ENCODE peak calls at places on chromosomes 6 and 20, in six cellular contexts. J, C, L, G, S and B are unnamed samples.

GRCh38 chr6:150579611-150580010 is 20.1 kb upstream of the PLEKHG1 start:
- DNase-seq in J (no peak), C (no peak), L (no peak), G (no peak), S (no peak), B (no peak)

GRCh38 chr6:125533710-125534397 is 215.6 kb upstream of the HEY2 start:
- DNase-seq in J (no peak), C (no peak), L (no peak), G (no peak), S (peak; percentile 24), B (no peak)

GRCh38 chr20:58393299-58393698 is 4.3 kb downstream of the VAPB start:
- DNase-seq in J (no peak), C (no peak), L (no peak), G (no peak), S (no peak), B (no peak)

GRCh38 chr6:132382630-132383175 is 18.6 kb downstream of the MOXD1 start:
- DNase-seq in J (no peak), C (no peak), L (no peak), G (no peak), S (no peak), B (no peak)

GRCh38 chr20:48682529-48683385 is 145.0 kb downstream of the PREX1 start:
- DNase-seq in J (no peak), C (peak; percentile 75), L (no peak), G (peak; percentile 93), S (peak; percentile 60), B (peak; percentile 73)

GRCh38 chr20:62496525-62497218 is 20.9 kb upstream of the GATA5 start:
- DNase-seq in J (no peak), C (peak; percentile 81), L (no peak), G (peak; percentile 90), S (no peak), B (no peak)

GRCh38 chr6:169208011-169208410 is 45.6 kb downstream of the THBS2 start:
- DNase-seq in J (no peak), C (no peak), L (no peak), G (no peak), S (no peak), B (no peak)

GRCh38 chr6:91697010-91697694 is 1110.3 kb upstream of the MAP3K7 start:
- DNase-seq in J (no peak), C (no peak), L (no peak), G (no peak), S (no peak), B (no peak)

GRCh38 chr6:158050107-158050735 is 68.6 kb downstream of the SYNJ2 start:
- DNase-seq in J (no peak), C (no peak), L (no peak), G (no peak), S (no peak), B (no peak)

GRCh38 chr6:138145402-138145801 is 16.3 kb upstream of the ARFGEF3 start:
- DNase-seq in J (no peak), C (no peak), L (peak; percentile 11), G (no peak), S (no peak), B (no peak)

GRCh38 chr6:137705166-137706064 is 161.6 kb upstream of the TNFAIP3 start:
- DNase-seq in J (peak; percentile 24), C (peak; percentile 77), L (no peak), G (no peak), S (peak; percentile 71), B (peak; percentile 20)

GRCh38 chr6:5175195-5175594 is 85.6 kb downstream of the LYRM4 start:
- DNase-seq in J (no peak), C (peak; percentile 34), L (no peak), G (no peak), S (no peak), B (no peak)

GRCh38 chr6:109027964-109028363 is 66.7 kb downstream of the SESN1 start:
- DNase-seq in J (no peak), C (no peak), L (no peak), G (no peak), S (no peak), B (no peak)

GRCh38 chr6:109024784-109025183 is 69.9 kb downstream of the SESN1 start:
- DNase-seq in J (no peak), C (peak; percentile 17), L (no peak), G (no peak), S (no peak), B (no peak)

GRCh38 chr6:109024368-109024767 is 70.3 kb downstream of the SESN1 start:
- DNase-seq in J (no peak), C (no peak), L (no peak), G (no peak), S (no peak), B (no peak)

GRCh38 chr6:109023348-109023925 is 71.2 kb downstream of the SESN1 start:
- DNase-seq in J (no peak), C (no peak), L (no peak), G (no peak), S (no peak), B (no peak)

GRCh38 chr6:109025639-109026038 is 69.0 kb downstream of the SESN1 start:
- DNase-seq in J (no peak), C (no peak), L (no peak), G (no peak), S (no peak), B (no peak)
- H3K27ac ChIP-seq in J (no peak overlapping the region), C (no peak overlapping the region), L (no peak overlapping the region), G (no peak overlapping the region), S (no peak overlapping the region), B (no peak overlapping the region)

GRCh38 chr6:8082954-8083858 is 19.0 kb upstream of the BLOC1S5 start:
- DNase-seq in J (peak; percentile 64), C (no peak), L (no peak), G (no peak), S (no peak), B (no peak)

GRCh38 chr6:8082572-8082953 is 18.4 kb upstream of the BLOC1S5 start:
- DNase-seq in J (no peak), C (no peak), L (no peak), G (no peak), S (no peak), B (no peak)

GRCh38 chr6:8086755-8087306 is 15.5 kb downstream of the EEF1E1 start:
- DNase-seq in J (no peak), C (no peak), L (no peak), G (no peak), S (no peak), B (no peak)

GRCh38 chr6:8084586-8084985 is 17.8 kb downstream of the EEF1E1 start:
- DNase-seq in J (no peak), C (no peak), L (no peak), G (no peak), S (peak; percentile 42), B (no peak)

DNA sequence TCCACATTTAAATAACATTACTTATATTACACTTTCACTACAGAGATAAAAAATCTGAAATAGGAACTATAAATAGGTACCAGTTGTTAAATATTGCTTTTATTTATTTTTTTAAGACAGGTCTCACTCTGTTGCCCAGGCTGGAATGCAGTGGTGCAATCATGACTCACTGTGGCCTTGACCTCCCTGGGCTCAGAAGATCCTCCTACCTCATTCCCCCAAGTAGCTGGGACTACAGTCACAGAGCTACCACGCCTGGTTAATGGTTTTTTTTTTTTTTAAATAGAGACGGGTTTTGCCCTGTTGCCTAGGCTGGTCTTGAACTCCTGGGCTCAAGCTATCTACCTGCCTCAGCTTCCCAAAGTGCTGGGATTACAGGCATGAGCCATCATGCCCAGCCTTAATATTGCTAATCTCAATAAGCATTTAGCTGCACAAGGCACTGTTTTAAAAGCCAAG is 17.3 kb downstream of the EEF1E1 start:
- DNase-seq in J (peak; percentile 88), C (no peak), L (no peak), G (no peak), S (peak; percentile 97), B (no peak)
- H3K9ac ChIP-seq in J (peak overlapping the region; percentile 39), C (peak overlapping the region; percentile 6), L (no peak overlapping the region), G (peak overlapping the region; percentile 42), S (peak overlapping the region; percentile 54), B (no peak overlapping the region)

DNA sequence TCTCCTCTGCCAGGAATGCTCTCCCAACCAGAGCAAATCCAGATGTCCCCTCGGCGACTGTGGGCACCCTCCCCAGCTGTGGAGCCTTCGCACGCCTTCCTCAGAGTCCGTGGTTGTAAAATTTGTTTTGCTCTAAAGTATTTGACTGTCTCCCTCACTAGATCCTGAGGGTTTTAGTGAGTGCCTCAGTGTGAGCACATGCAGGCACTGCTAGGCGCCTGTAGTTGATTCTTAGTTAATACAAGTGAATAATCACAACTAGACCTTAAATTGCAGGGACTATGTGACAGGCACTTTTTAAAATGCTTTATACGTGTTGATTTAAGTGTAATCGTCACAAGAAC is 680 bp upstream of the MTCH1 start:
- DNase-seq in J (no peak), C (no peak), L (no peak), G (no peak), S (no peak), B (no peak)
- TF ChIP-seq POLR2AphosphoS5 in J (no peak), C (no peak), L (no peak), G (no peak), S (no peak), B (no peak)

DNA sequence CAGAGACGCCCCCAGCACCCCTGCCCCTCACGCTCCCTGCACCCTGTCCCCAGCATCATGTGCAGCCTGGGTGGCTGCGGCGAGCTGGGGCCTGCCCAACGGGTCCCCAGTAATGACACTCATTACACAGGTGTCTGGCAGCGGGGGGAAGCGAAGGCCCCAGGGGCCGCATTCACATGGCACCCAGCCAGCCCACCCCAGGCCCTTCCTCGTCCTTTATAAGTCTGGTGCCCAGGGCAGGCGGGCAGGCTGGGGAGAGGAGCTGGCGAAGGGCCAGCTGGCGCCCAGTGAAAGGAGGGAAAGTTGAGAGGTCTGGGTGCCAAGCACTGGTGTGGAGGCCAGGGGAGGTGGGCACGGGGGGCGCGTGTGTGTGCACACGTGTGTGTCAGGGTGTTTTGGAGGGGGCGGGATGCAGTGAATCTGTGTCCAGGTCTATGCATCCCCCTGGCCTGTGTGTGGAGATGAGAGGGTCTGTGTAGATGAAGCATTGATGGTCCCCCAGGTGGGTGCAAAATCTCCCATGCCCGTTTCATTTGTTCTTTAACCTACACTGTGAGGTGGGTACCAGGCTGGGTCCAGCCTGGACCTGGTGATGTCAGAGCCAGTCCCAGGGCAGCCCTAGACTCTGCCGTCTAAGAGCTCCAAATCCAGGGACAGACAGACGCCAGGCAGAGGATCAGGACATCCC is 105.3 kb downstream of the CEBPB start:
- DNase-seq in J (no peak), C (no peak), L (no peak), G (peak; percentile 87), S (no peak), B (no peak)
- H3K27ac ChIP-seq in J (no peak overlapping the region), C (no peak overlapping the region), L (no peak overlapping the region), G (no peak overlapping the region), S (peak overlapping the region; percentile 37), B (no peak overlapping the region)

DNA sequence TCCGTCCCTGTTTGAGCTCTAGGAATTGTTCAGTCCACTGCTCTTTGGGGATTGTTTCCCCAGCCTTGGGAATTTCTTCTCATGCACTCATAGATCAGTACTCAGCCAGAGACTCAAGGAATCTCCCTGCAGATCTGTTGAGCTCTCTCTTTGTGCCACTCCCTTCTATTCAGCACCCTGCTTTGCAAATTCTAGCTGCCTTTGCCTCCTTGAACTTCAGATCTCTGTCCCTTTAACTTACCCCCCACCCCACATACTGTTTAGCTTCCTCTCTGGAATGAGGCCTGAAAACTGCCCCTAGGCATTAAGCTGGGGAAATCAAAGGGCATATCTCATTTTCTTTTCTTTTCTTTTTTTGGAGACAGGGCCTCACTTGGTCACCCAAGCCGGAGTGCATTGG is 30.5 kb downstream of the QRSL1 start:
- DNase-seq in J (no peak), C (no peak), L (no peak), G (no peak), S (no peak), B (no peak)
- H3K9ac ChIP-seq in J (no peak overlapping the region), C (no peak overlapping the region), L (no peak overlapping the region), G (no peak overlapping the region), S (no peak overlapping the region), B (no peak overlapping the region)